ENCODE peak calls at places on chromosomes 3 and 15, in four cellular contexts. J is T-helper 17 cell, C is progenitor cell of endocrine pancreas, E is aorta. P is an unnamed sample.

GRCh38 chr15:98674336-98674735 is 26.0 kb downstream of the IGF1R start:
- DNase-seq in J (no peak), C (no peak), E (no peak), P (no peak)

GRCh38 chr15:77985931-77986480 is 91.5 kb downstream of the TBC1D2B start:
- DNase-seq in J (no peak), C (no peak), E (peak; percentile 34), P (no peak)

GRCh38 chr15:100902436-100903190 is 16.5 kb upstream of the LRRK1 start:
- DNase-seq in J (no peak), C (no peak), E (peak; percentile 83), P (no peak)

GRCh38 chr15:41713047-41713446 is 52.8 kb downstream of the MGA start:
- DNase-seq in J (no peak), C (no peak), E (no peak), P (no peak)

GRCh38 chr15:80999623-81000036 is 1.1 kb upstream of the TLNRD1 start:
- DNase-seq in J (no peak), C (no peak), E (no peak), P (peak; percentile 63)

GRCh38 chr3:127450331-127450730 is 140.2 kb downstream of the TPRA1 start:
- DNase-seq in J (no peak), C (no peak), E (no peak), P (no peak)

GRCh38 chr3:42148086-42148842 is 57.1 kb downstream of the TRAK1 start:
- DNase-seq in J (no peak), C (no peak), E (no peak), P (no peak)

GRCh38 chr3:42780892-42781700 is 8.0 kb upstream of the CCDC13 start:
- DNase-seq in J (peak; percentile 22), C (peak; percentile 16), E (no peak), P (no peak)

GRCh38 chr3:48013288-48013980 is 2.8 kb downstream of the MAP4 start:
- DNase-seq in J (no peak), C (no peak), E (no peak), P (no peak)

GRCh38 chr3:132071043-132071442 is 36.2 kb upstream of the CPNE4 start:
- DNase-seq in J (no peak), C (no peak), E (no peak), P (no peak)

GRCh38 chr15:86906406-86906805 is 826.7 kb downstream of the AGBL1 start:
- DNase-seq in J (no peak), C (no peak), E (no peak), P (no peak)

GRCh38 chr15:66252411-66253295 is 897 bp downstream of the MEGF11 start:
- DNase-seq in J (peak; percentile 36), C (peak; percentile 53), E (peak; percentile 67), P (peak; percentile 27)

GRCh38 chr3:159069076-159069475 is 267.2 kb downstream of the MFSD1 start:
- DNase-seq in J (no peak), C (no peak), E (no peak), P (no peak)

GRCh38 chr3:7520593-7520992 is 659.7 kb downstream of the GRM7 start:
- DNase-seq in J (no peak), C (no peak), E (no peak), P (no peak)

GRCh38 chr3:57036952-57037351 is 23.5 kb upstream of the SPATA12 start:
- DNase-seq in J (no peak), C (no peak), E (no peak), P (no peak)

GRCh38 chr3:190321789-190322603 is at the start of gene CLDN1:
- DNase-seq in J (peak; percentile 67), C (peak; percentile 86), E (peak; percentile 88), P (peak; percentile 50)

GRCh38 chr3:134388292-134388691 is 14.0 kb upstream of the AMOTL2 start:
- DNase-seq in J (no peak), C (no peak), E (no peak), P (no peak)

GRCh38 chr15:64809649-64810498 is 15.6 kb downstream of the PIF1 start:
- DNase-seq in J (peak; percentile 56), C (peak; percentile 76), E (peak; percentile 85), P (peak; percentile 63)

GRCh38 chr15:93515256-93516044 is 426.4 kb upstream of the RGMA start:
- DNase-seq in J (no peak), C (no peak), E (no peak), P (no peak)

GRCh38 chr3:10426346-10427233 is 78.8 kb downstream of the ATP2B2 start:
- DNase-seq in J (no peak), C (no peak), E (peak; percentile 17), P (no peak)